ENCODE peak calls at places on chromosome 2, in four cellular contexts. I is memory B cell, K is MV-4-11, U is ELR. O is an unnamed sample.
A peak's percentile ranks its signal among the peaks of the same experiment; 100 is the strongest.

GRCh38 chr2:171158036-171158789 is 2.5 kb downstream of the TLK1 start:
- DNase-seq in I (no peak), K (no peak), U (no peak), O (no peak)

GRCh38 chr2:128160616-128161275 is 69.7 kb downstream of the UGGT1 start:
- DNase-seq in I (no peak), K (no peak), U (no peak), O (no peak)

GRCh38 chr2:172427990-172428840 is 829 bp downstream of the ITGA6 start:
- DNase-seq in I (peak; percentile 21), K (no peak), U (peak; percentile 59), O (peak; percentile 41)

GRCh38 chr2:189285351-189285750 is 105.8 kb upstream of the COL5A2 start:
- DNase-seq in I (no peak), K (no peak), U (peak; percentile 50), O (no peak)

GRCh38 chr2:102034683-102035606 is 43.2 kb downstream of the IL1R2 start:
- DNase-seq in I (no peak), K (no peak), U (no peak), O (no peak)

GRCh38 chr2:69177785-69178636 is 165.0 kb downstream of the ANTXR1 start:
- DNase-seq in I (no peak), K (peak; percentile 96), U (peak; percentile 95), O (peak; percentile 90)

GRCh38 chr2:191247381-191248057 is 2.3 kb downstream of the MYO1B start:
- DNase-seq in I (no peak), K (no peak), U (peak; percentile 98), O (no peak)

GRCh38 chr2:67311536-67311935 is 85.6 kb upstream of the ETAA1 start:
- DNase-seq in I (no peak), K (no peak), U (peak; percentile 88), O (no peak)

GRCh38 chr2:11502740-11503292 is 31.0 kb upstream of the GREB1 start:
- DNase-seq in I (no peak), K (no peak), U (peak; percentile 35), O (no peak)

GRCh38 chr2:183057333-183057985 is 19.2 kb upstream of the NCKAP1 start:
- DNase-seq in I (no peak), K (no peak), U (no peak), O (no peak)

GRCh38 chr2:63654959-63655358 is 66.2 kb downstream of the MDH1 start:
- DNase-seq in I (no peak), K (peak; percentile 35), U (peak; percentile 24), O (no peak)

GRCh38 chr2:7368211-7368610 is 451.0 kb downstream of the RNF144A start:
- DNase-seq in I (no peak), K (no peak), U (no peak), O (no peak)

GRCh38 chr2:1653137-1653789 is 91.1 kb downstream of the PXDN start:
- DNase-seq in I (no peak), K (no peak), U (peak; percentile 91), O (no peak)

GRCh38 chr2:217870528-217871011 is 132.2 kb downstream of the TNS1 start:
- DNase-seq in I (no peak), K (no peak), U (no peak), O (no peak)

GRCh38 chr2:195984951-195985726 is 83.5 kb downstream of the DNAH7 start:
- DNase-seq in I (no peak), K (no peak), U (peak; percentile 24), O (peak; percentile 13)

GRCh38 chr2:173230181-173230580 is 124.5 kb upstream of the CDCA7 start:
- DNase-seq in I (no peak), K (no peak), U (no peak), O (no peak)

GRCh38 chr2:37614061-37614802 is 57.2 kb downstream of the CDC42EP3 start:
- DNase-seq in I (no peak), K (peak; percentile 12), U (peak; percentile 89), O (no peak)

GRCh38 chr2:44186800-44187199 is 18.1 kb downstream of the PPM1B start:
- DNase-seq in I (no peak), K (peak; percentile 87), U (no peak), O (peak; percentile 62)

GRCh38 chr2:100584811-100585210 is 22.0 kb downstream of the PDCL3 start:
- DNase-seq in I (no peak), K (peak; percentile 59), U (no peak), O (peak; percentile 22)

O was measured in KBM-7.